ENCODE peak calls at places on chromosomes 3 and 15, in nine cellular contexts. P is BJ; L is CD4-positive, alpha-beta T cell; A is astrocyte of the spinal cord; O is HL-60; G is foreskin fibroblast; N is cardiac fibroblast; F is colonic mucosa; H is PC-3. K is an unnamed sample.

GRCh38 chr3:12334786-12335185 is 45.9 kb downstream of the PPARG start:
- DNase-seq in P (no peak), L (no peak), A (no peak), O (no peak), G (peak), N (no peak), F (no peak), H (no peak), K (no peak)

GRCh38 chr15:62389887-62390792 is 225.1 kb upstream of the C2CD4B start:
- DNase-seq in P (no peak), L (peak), A (peak), O (peak), G (peak), N (peak), F (peak), H (peak), K (peak)

GRCh38 chr15:60656491-60657284 is 177.7 kb upstream of the ICE2 start:
- DNase-seq in P (no peak), L (no peak), A (peak), O (no peak), G (no peak), N (peak), F (no peak), H (no peak), K (no peak)

GRCh38 chr15:31409196-31409595 is 82.6 kb downstream of the KLF13 start:
- DNase-seq in P (no peak), L (no peak), A (no peak), O (no peak), G (no peak), N (peak), F (no peak), H (no peak), K (no peak)

GRCh38 chr3:152623286-152623685 is 211.6 kb upstream of the P2RY1 start:
- DNase-seq in P (no peak), L (no peak), A (no peak), O (no peak), G (no peak), N (peak), F (no peak), H (no peak), K (no peak)

GRCh38 chr15:92807971-92808571 is 92.1 kb upstream of the CHD2 start:
- DNase-seq in P (no peak), L (no peak), A (peak), O (peak), G (no peak), N (peak), F (peak), H (peak), K (no peak)

GRCh38 chr15:66615175-66615495 is 49.3 kb upstream of the LCTL start:
- DNase-seq in P (no peak), L (no peak), A (no peak), O (no peak), G (no peak), N (no peak), F (no peak), H (no peak), K (no peak)

GRCh38 chr3:10074666-10075065 is 33.4 kb downstream of the FANCD2OS start:
- DNase-seq in P (no peak), L (no peak), A (no peak), O (no peak), G (no peak), N (no peak), F (no peak), H (no peak), K (no peak)

GRCh38 chr15:69346112-69346511 is 47.4 kb downstream of the PAQR5 start:
- DNase-seq in P (no peak), L (no peak), A (peak), O (no peak), G (no peak), N (no peak), F (no peak), H (peak), K (peak)

GRCh38 chr3:159977295-159977694 is 11.3 kb upstream of the IL12A start:
- DNase-seq in P (no peak), L (no peak), A (no peak), O (no peak), G (no peak), N (no peak), F (peak), H (no peak), K (no peak)

GRCh38 chr3:196914866-196915265 is 27.5 kb downstream of the NCBP2 start:
- DNase-seq in P (no peak), L (no peak), A (no peak), O (no peak), G (no peak), N (no peak), F (no peak), H (no peak), K (no peak)
- TF ChIP-seq CTCF in P (no peak), L (no peak), A (no peak), O (no peak), G (no peak), N (no peak), F (no peak), H (no peak), K (no peak)

GRCh38 chr3:20930034-20930433 is 744.0 kb upstream of the SGO1 start:
- DNase-seq in P (no peak), L (no peak), A (peak), O (no peak), G (no peak), N (peak), F (no peak), H (peak), K (peak)
- TF ChIP-seq CTCF in P (peak), L (no peak), A (peak), O (no peak), G (peak), N (peak), F (no peak), H (peak), K (peak)

DNA sequence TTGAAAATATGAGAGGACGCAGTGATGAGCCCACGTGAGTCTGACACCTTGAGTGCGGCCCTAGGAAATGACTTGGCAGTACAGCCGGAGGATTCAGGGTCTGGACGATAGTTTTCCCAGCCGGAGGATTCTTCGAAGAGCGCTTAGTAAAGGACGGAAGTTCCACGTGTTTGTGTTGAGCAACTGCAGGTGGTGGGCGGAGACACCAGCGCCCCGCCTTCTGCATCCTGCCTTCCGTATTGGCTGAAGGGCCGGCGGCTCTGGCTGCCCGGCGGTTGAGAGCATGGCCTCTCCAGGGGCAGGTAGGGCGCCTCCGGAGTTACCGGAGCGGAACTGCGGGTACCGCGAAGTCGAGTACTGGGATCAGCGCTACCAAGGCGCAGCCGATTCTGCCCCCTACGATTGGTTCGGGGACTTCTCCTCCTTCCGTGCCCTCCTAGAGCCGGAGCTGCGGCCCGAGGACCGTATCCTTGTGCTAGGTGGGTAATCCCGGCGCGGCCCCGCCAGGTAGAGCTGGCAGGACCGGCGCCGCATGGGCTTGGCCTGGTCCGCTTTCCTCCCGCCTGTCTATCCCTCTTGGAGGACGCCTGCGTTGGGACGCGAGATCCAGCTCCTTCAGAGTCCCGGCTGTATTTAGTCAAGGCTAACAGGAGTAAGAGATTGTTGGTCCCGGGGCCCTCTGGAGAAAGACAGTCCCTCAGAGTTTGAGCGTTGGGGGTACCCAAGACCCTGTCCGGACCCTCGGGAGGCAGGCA is at the start of gene EEF1AKMT4:
- DNase-seq in P (peak), L (peak), A (peak), O (peak), G (peak), N (peak), F (peak), H (peak), K (peak)
- TF ChIP-seq CTCF in P (peak), L (no peak), A (peak), O (peak), G (peak), N (peak), F (peak), H (peak), K (peak)

DNA sequence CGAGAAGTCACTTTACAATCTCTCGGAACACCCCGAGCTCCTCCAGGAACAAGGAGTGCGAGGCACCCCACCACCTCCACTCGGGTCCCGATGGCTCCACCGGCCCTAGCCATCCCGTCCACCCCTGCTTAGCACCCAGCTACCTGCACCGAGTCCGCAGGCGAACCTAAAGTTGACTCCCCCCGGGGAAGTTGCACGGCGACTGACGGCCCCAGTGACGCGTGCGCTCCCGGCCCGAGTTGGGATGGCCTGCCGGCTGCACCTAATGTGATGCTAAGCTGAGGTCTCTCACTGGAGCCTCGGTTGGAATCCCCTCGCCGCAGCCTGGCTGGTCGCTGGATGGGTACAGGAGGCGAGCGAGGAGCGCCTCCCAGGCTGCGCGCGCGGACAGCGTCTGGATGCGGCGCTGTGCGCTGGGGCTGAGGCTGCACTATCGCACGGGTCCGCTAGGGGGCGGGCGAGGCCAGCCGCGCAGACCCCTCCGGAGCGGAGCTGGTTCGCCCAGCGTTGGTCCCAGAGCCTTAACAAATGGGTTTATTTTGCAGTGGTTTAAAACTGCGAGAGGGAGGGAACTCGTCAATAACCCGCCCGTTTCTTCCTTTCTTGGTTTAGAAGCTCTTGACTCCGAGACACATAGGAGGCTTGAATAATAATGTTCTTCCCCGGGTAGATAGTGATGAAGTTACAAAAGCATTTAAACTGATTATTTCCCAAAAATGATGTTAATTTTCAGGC is at the start of gene OXTR:
- DNase-seq in P (peak), L (peak), A (peak), O (peak), G (peak), N (peak), F (peak), H (peak), K (peak)
- TF ChIP-seq CTCF in P (peak), L (peak), A (peak), O (peak), G (peak), N (peak), F (peak), H (peak), K (peak)

GRCh38 chr3:20394243-20394642 is 208.2 kb upstream of the SGO1 start:
- DNase-seq in P (no peak), L (no peak), A (no peak), O (no peak), G (no peak), N (no peak), F (no peak), H (no peak), K (no peak)

GRCh38 chr3:20396335-20396734 is 210.3 kb upstream of the SGO1 start:
- DNase-seq in P (no peak), L (no peak), A (no peak), O (no peak), G (no peak), N (no peak), F (no peak), H (no peak), K (no peak)

GRCh38 chr3:20391628-20392027 is 205.6 kb upstream of the SGO1 start:
- DNase-seq in P (no peak), L (no peak), A (no peak), O (no peak), G (no peak), N (no peak), F (no peak), H (no peak), K (no peak)

GRCh38 chr3:20400281-20400680 is 214.3 kb upstream of the SGO1 start:
- DNase-seq in P (no peak), L (no peak), A (no peak), O (no peak), G (no peak), N (no peak), F (no peak), H (no peak), K (no peak)

GRCh38 chr3:20395692-20396091 is 209.7 kb upstream of the SGO1 start:
- DNase-seq in P (no peak), L (no peak), A (no peak), O (no peak), G (no peak), N (no peak), F (no peak), H (no peak), K (no peak)
- TF ChIP-seq CTCF in P (no peak), L (no peak), A (no peak), O (no peak), G (no peak), N (no peak), F (no peak), H (no peak), K (no peak)

GRCh38 chr3:135736740-135737139 is 228.8 kb upstream of the PPP2R3A start:
- DNase-seq in P (no peak), L (no peak), A (no peak), O (peak), G (no peak), N (no peak), F (peak), H (peak), K (peak)
- TF ChIP-seq CTCF in P (peak), L (no peak), A (no peak), O (peak), G (peak), N (no peak), F (peak), H (peak), K (peak)

GRCh38 chr15:41284425-41285177 is 47.8 kb downstream of the OIP5 start:
- DNase-seq in P (no peak), L (no peak), A (no peak), O (no peak), G (no peak), N (peak), F (peak), H (peak), K (no peak)

GRCh38 chr15:41285285-41285684 is 47.1 kb downstream of the OIP5 start:
- DNase-seq in P (no peak), L (no peak), A (no peak), O (no peak), G (no peak), N (no peak), F (no peak), H (no peak), K (no peak)

GRCh38 chr15:41281236-41281635 is 50.2 kb downstream of the CHP1 start:
- DNase-seq in P (peak), L (no peak), A (peak), O (no peak), G (peak), N (peak), F (no peak), H (peak), K (peak)

GRCh38 chr15:41286665-41287333 is 45.6 kb downstream of the OIP5 start:
- DNase-seq in P (no peak), L (no peak), A (no peak), O (peak), G (peak), N (peak), F (no peak), H (peak), K (peak)

GRCh38 chr15:41283653-41284424 is 48.6 kb downstream of the OIP5 start:
- DNase-seq in P (peak), L (peak), A (peak), O (peak), G (peak), N (peak), F (peak), H (peak), K (peak)
- TF ChIP-seq CTCF in P (no peak), L (no peak), A (no peak), O (no peak), G (no peak), N (no peak), F (no peak), H (no peak), K (no peak)

GRCh38 chr15:98580577-98580976 is 67.8 kb upstream of the IGF1R start:
- DNase-seq in P (no peak), L (no peak), A (no peak), O (no peak), G (no peak), N (peak), F (no peak), H (no peak), K (no peak)

GRCh38 chr15:98583758-98584157 is 64.6 kb upstream of the IGF1R start:
- DNase-seq in P (no peak), L (no peak), A (no peak), O (no peak), G (no peak), N (no peak), F (no peak), H (no peak), K (no peak)

GRCh38 chr15:98586066-98586465 is 62.3 kb upstream of the IGF1R start:
- DNase-seq in P (no peak), L (no peak), A (no peak), O (no peak), G (no peak), N (no peak), F (no peak), H (no peak), K (no peak)

GRCh38 chr15:98581715-98582114 is 66.6 kb upstream of the IGF1R start:
- DNase-seq in P (no peak), L (no peak), A (no peak), O (no peak), G (no peak), N (no peak), F (no peak), H (peak), K (no peak)

GRCh38 chr15:98582900-98583554 is 65.3 kb upstream of the IGF1R start:
- DNase-seq in P (no peak), L (no peak), A (no peak), O (no peak), G (no peak), N (no peak), F (no peak), H (no peak), K (no peak)
- TF ChIP-seq CTCF in P (no peak), L (no peak), A (no peak), O (no peak), G (no peak), N (no peak), F (no peak), H (no peak), K (no peak)

GRCh38 chr15:41022487-41023090 is 69.3 kb downstream of the CHAC1 start:
- DNase-seq in P (no peak), L (peak), A (peak), O (peak), G (peak), N (peak), F (peak), H (peak), K (peak)
- TF ChIP-seq CTCF in P (peak), L (peak), A (peak), O (peak), G (peak), N (peak), F (peak), H (peak), K (peak)

GRCh38 chr3:189049458-189050231 is 122.1 kb upstream of the TPRG1 start:
- DNase-seq in P (no peak), L (no peak), A (no peak), O (no peak), G (no peak), N (no peak), F (no peak), H (peak), K (no peak)
- TF ChIP-seq CTCF in P (no peak), L (no peak), A (peak), O (no peak), G (no peak), N (peak), F (no peak), H (peak), K (no peak)